ENCODE peak calls at places on chromosomes 1 and 21, in six cellular contexts. K is gastrocnemius medialis; S is body of pancreas; V is CD8-positive, alpha-beta T cell; F is hepatocyte; O is IMR-90. H is an unnamed sample. For H3K4me1 and H3K9me3, the result is how much of the 10 kb centered on the place peaks cover.

GRCh38 chr1:43634729-43635128 is 15.2 kb upstream of the KDM4A start:
- DNase-seq in K (no peak), S (no peak), V (no peak), F (no peak), O (no peak), H (no peak)

GRCh38 chr1:34753163-34753562 is 1.7 kb upstream of the GJB5 start:
- DNase-seq in K (no peak), S (no peak), V (no peak), F (no peak), O (no peak), H (no peak)

GRCh38 chr1:39214998-39215873 is 10.7 kb downstream of the MACF1 start:
- DNase-seq in K (no peak), S (no peak), V (no peak), F (peak), O (no peak), H (no peak)

GRCh38 chr21:18387994-18388393 is 15.6 kb downstream of the TMPRSS15 start:
- DNase-seq in K (no peak), S (no peak), V (no peak), F (no peak), O (no peak), H (no peak)

GRCh38 chr1:234899041-234899787 is 229.4 kb downstream of the TOMM20 start:
- DNase-seq in K (no peak), S (peak), V (no peak), F (peak), O (peak), H (no peak)

GRCh38 chr1:18868801-18869424 is 9.5 kb upstream of the TAS1R2 start:
- DNase-seq in K (no peak), S (no peak), V (no peak), F (no peak), O (no peak), H (no peak)

GRCh38 chr1:12541274-12542137 is 76.5 kb downstream of the DHRS3 start:
- DNase-seq in K (no peak), S (no peak), V (no peak), F (peak), O (peak), H (no peak)

GRCh38 chr1:23567996-23568607 is 8.8 kb upstream of the ID3 start:
- DNase-seq in K (no peak), S (peak), V (no peak), F (no peak), O (no peak), H (no peak)

GRCh38 chr21:42186591-42186990 is 32.3 kb upstream of the ABCG1 start:
- DNase-seq in K (no peak), S (no peak), V (no peak), F (no peak), O (no peak), H (no peak)

GRCh38 chr1:68213843-68214242 is 18.5 kb downstream of the WLS start:
- DNase-seq in K (peak), S (peak), V (no peak), F (peak), O (peak), H (no peak)

GRCh38 chr21:10641107-10641506 is 119.7 kb downstream of the TPTE start:
- DNase-seq in K (no peak), S (no peak), V (no peak), F (no peak), O (no peak), H (no peak)

GRCh38 chr1:225767591-225768540 is 9.8 kb upstream of the SRP9 start:
- DNase-seq in K (no peak), S (peak), V (no peak), F (peak), O (peak), H (peak)

GRCh38 chr1:51491166-51491981 is 27.7 kb downstream of the EPS15 start:
- DNase-seq in K (no peak), S (no peak), V (no peak), F (no peak), O (no peak), H (no peak)

GRCh38 chr1:1775364-1776226 is 2.7 kb downstream of the NADK start:
- DNase-seq in K (no peak), S (no peak), V (no peak), F (no peak), O (no peak), H (no peak)

GRCh38 chr1:92989253-92989652 is 28.0 kb upstream of the DIPK1A start:
- DNase-seq in K (no peak), S (no peak), V (no peak), F (no peak), O (no peak), H (no peak)

GRCh38 chr1:206680279-206680678 is 4.4 kb upstream of the MAPKAPK2 start:
- DNase-seq in K (no peak), S (no peak), V (no peak), F (no peak), O (no peak), H (no peak)

GRCh38 chr1:203133969-203134725 is 6.6 kb downstream of the ADORA1 start:
- DNase-seq in K (no peak), S (no peak), V (no peak), F (peak), O (peak), H (no peak)

GRCh38 chr1:920506-920905 is 3.2 kb upstream of the SAMD11 start:
- DNase-seq in K (no peak), S (no peak), V (no peak), F (no peak), O (no peak), H (no peak)

GRCh38 chr1:203465943-203466342 is 9.7 kb upstream of the PRELP start:
- DNase-seq in K (peak), S (no peak), V (no peak), F (no peak), O (no peak), H (peak)

GRCh38 chr1:223211323-223211985 is 68.4 kb upstream of the TLR5 start:
- DNase-seq in K (no peak), S (no peak), V (no peak), F (no peak), O (no peak), H (no peak)

GRCh38 chr1:155062151-155062686 is 1.3 kb upstream of the EFNA4 start:
- DNase-seq in K (no peak), S (no peak), V (no peak), F (peak), O (no peak), H (no peak)
- H3K4me3 ChIP-seq in K (no peak), S (no peak), V (no peak), F (peak), O (no peak), H (no peak)

GRCh38 chr1:215399787-215400186 is 167.3 kb upstream of the KCTD3 start:
- DNase-seq in K (no peak), S (no peak), V (no peak), F (no peak), O (no peak), H (no peak)
- H3K4me1 ChIP-seq in K (under half), S (under half), V (under half), F (under half), O (under half), H (under half)

GRCh38 chr1:11504599-11504998 is 25.6 kb downstream of the DISP3 start:
- DNase-seq in K (no peak), S (no peak), V (no peak), F (no peak), O (no peak), H (no peak)

GRCh38 chr1:11507309-11507708 is 28.4 kb downstream of the DISP3 start:
- DNase-seq in K (no peak), S (no peak), V (no peak), F (no peak), O (no peak), H (no peak)

GRCh38 chr1:11501906-11502485 is 23.0 kb downstream of the DISP3 start:
- DNase-seq in K (no peak), S (no peak), V (no peak), F (no peak), O (no peak), H (no peak)

GRCh38 chr1:11502516-11502915 is 23.6 kb downstream of the DISP3 start:
- DNase-seq in K (no peak), S (no peak), V (no peak), F (no peak), O (no peak), H (no peak)

DNA sequence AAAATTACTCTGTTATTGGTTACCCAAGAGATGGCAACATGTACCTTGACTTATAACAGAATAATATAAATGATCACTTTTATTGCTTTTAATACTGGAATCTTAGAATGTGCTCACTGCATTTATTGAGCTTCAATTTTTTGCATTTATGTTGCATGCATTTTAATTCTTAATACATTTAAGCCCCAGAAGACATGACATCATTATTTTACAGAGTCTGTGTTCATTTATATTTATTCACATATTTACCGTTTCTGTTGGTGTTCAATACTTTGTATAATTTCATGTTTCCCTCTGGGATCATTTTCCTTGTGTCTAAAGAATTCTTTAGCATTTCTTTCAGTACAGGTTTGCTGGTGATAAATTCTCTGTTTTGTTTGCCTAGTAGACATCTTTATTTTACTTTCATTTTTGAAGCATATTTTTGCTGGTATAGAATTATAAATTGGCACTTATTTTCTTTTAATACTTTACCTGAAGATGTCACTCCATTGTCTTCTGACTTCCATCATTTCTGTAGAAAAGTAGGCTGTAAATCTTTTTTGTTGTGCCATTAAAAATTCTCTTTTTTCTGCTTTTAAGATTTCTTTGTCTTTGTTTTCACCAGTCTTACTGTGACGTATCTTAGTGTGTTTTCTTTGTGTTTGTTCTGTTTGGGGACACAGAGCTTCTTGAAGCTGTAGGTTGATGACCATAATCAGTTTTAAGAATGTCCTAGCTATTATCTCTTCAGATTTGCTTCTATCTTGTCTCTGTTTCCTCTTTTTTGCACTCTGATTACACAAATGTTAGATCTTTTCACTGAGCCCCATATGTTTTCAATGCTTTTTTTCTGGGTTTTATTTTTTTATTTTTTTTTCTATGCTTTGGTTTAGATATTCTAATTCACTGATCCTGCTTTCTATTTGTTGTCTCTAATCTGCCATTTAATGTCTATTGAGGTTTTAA is 26.9 kb downstream of the DISP3 start:
- DNase-seq in K (no peak), S (no peak), V (no peak), F (no peak), O (no peak), H (no peak)
- H3K9me3 ChIP-seq in K (under half), S (under half), V (under half), F (under half), O (under half), H (under half)

DNA sequence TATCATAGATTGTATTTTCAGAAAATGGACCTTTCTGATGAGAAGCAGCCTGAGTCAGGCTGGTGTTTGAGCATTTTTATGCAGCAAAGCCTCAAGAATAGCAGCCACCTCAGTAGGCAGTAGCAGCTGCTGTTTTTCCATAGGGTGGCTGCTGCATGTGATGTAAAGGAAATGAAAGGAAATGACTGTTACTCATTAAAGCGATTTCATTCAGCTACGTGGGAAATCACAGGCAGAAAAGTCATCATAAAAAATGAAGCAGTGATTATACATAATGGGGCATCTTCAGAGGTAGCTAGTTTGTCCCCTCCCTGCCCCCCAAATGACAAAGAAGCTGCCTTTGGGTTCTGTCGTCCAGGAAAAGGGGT is 110.4 kb downstream of the PATJ start:
- DNase-seq in K (no peak), S (no peak), V (no peak), F (no peak), O (no peak), H (no peak)
- H3K4me3 ChIP-seq in K (no peak), S (no peak), V (no peak), F (no peak), O (no peak), H (no peak)

GRCh38 chr1:164721037-164721496 is 162.1 kb downstream of the PBX1 start:
- DNase-seq in K (no peak), S (no peak), V (no peak), F (no peak), O (no peak), H (no peak)
- H3K4me1 ChIP-seq in K (half or more), S (half or more), V (under half), F (under half), O (under half), H (under half)

GRCh38 chr1:82778612-82779011 is 977.9 kb downstream of the ADGRL2 start:
- DNase-seq in K (no peak), S (no peak), V (no peak), F (peak), O (no peak), H (peak)
- H3K9me3 ChIP-seq in K (under half), S (under half), V (under half), F (under half), O (under half), H (under half)

DNA sequence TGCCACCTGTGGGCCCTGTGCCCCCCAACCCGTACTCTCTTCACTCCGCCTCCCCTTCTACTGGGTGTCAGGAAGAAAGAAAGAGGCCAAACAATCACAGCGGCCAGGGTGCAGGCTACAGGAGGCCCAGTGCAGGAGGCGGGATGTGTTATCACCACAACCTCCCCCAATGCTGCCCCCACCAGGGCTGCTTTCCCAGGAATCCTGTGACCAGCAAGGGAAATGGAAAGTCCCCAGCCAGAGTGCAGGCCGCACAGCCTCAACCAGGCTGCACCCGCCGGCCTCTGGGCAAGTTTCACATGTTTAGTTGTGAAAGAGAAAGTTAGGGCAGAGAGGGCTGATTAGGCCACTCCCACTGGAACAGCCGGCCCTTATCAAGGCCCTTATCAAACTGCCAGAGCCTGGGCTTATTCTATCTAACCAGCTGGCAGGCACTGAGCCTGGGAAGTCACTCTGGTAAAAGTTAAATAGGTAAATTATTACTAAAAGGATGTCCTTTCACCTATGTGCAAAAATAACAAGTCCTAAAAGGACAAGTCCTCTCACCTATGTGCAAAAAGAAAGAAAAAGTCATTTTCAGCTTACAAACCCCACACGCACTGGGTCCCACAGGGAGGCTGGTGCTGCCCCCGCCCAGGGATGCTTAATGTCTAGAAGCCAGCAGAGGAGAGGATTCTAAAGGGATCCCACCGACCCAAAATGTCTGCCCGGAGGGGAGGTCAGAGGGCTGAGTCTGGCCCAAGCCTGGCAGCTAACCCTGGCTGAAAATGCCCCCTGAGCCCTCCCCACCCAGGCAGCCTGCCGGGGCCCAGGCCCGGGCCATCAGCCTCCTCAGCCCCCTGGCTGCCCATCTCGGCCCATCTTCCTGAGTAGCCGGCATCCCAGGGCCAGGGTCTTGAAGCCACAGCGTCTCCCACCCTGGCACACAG is 33.7 kb downstream of the ACOT7 start:
- DNase-seq in K (no peak), S (peak), V (no peak), F (peak), O (peak), H (no peak)
- H3K4me3 ChIP-seq in K (no peak), S (no peak), V (peak), F (no peak), O (no peak), H (no peak)

GRCh38 chr1:8821084-8821483 is 3.6 kb upstream of the RERE start:
- DNase-seq in K (no peak), S (no peak), V (no peak), F (no peak), O (no peak), H (no peak)

GRCh38 chr1:8822383-8823294 is 5.2 kb upstream of the RERE start:
- DNase-seq in K (peak), S (no peak), V (no peak), F (peak), O (peak), H (no peak)

GRCh38 chr1:8818325-8818775 is 910 bp upstream of the RERE start:
- DNase-seq in K (peak), S (peak), V (no peak), F (peak), O (peak), H (peak)

GRCh38 chr1:8825985-8826481 is 8.6 kb upstream of the RERE start:
- DNase-seq in K (no peak), S (no peak), V (no peak), F (no peak), O (peak), H (no peak)

DNA sequence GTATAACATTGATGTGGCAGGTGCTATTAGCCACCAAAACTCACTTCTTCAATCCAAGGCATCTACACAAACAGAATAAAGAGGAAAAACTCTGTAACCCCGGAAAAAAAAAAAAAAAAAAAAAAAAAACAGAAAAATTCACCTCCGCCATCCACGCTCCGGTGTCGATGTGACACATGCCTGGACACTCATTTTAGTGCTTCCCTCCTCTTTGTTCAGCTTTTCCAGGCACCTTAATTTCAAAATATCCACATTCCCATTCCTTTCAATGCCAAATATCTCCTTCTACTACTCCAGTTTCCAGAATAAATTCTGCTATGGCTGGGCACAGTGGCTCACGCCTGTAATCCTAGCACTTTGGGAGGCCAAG is 5.8 kb upstream of the RERE start:
- DNase-seq in K (no peak), S (no peak), V (no peak), F (no peak), O (no peak), H (no peak)
- H3K4me1 ChIP-seq in K (under half), S (under half), V (under half), F (under half), O (under half), H (under half)